ENCODE peak calls at places on chromosomes 6 and 20, in six cellular contexts. K is lower lobe of right lung; V is small intestine; B is fibroblast of the aortic adventitia; M is pancreas; Q is CD8-positive, alpha-beta T cell. C is an unnamed sample.

GRCh38 chr6:53616450-53617357 is 48.9 kb downstream of the KLHL31 start:
- DNase-seq in B (no peak), Q (no peak), M (no peak), K (no peak), V (no peak), C (no peak)

GRCh38 chr6:168583821-168584220 is 142.8 kb downstream of the SMOC2 start:
- DNase-seq in V (no peak), M (no peak), Q (no peak), K (no peak), B (no peak), C (no peak)

GRCh38 chr6:17156112-17156921 is 54.5 kb downstream of the STMND1 start:
- DNase-seq in Q (peak), M (peak), B (peak), K (no peak), V (peak), C (peak)

GRCh38 chr6:91142154-91142553 is 555.3 kb upstream of the MAP3K7 start:
- DNase-seq in K (no peak), Q (no peak), B (no peak), M (no peak), V (no peak), C (no peak)

GRCh38 chr6:147434508-147434907 is 74.0 kb upstream of the SAMD5 start:
- DNase-seq in K (no peak), Q (no peak), V (no peak), M (no peak), B (no peak), C (no peak)

GRCh38 chr6:53440331-53440730 is 91.6 kb upstream of the ELOVL5 start:
- DNase-seq in M (no peak), Q (no peak), K (no peak), V (no peak), B (no peak), C (no peak)

GRCh38 chr6:12483712-12484111 is 193.6 kb downstream of the EDN1 start:
- DNase-seq in B (peak), V (peak), K (no peak), Q (no peak), M (no peak), C (no peak)

GRCh38 chr20:57473246-57474042 is 51.5 kb downstream of the CTCFL start:
- DNase-seq in Q (peak), M (no peak), K (peak), V (no peak), B (no peak), C (no peak)

GRCh38 chr20:51767018-51767866 is 948 bp downstream of the ATP9A start:
- DNase-seq in B (peak), V (peak), K (peak), M (peak), Q (no peak), C (no peak)

GRCh38 chr6:385614-386013 is 5.9 kb upstream of the IRF4 start:
- DNase-seq in Q (no peak), K (no peak), V (no peak), B (no peak), M (no peak), C (no peak)

GRCh38 chr6:158751842-158752424 is 67.2 kb downstream of the EZR start:
- DNase-seq in M (no peak), K (no peak), V (peak), B (no peak), Q (no peak), C (no peak)

GRCh38 chr6:158753826-158754225 is 65.3 kb downstream of the EZR start:
- DNase-seq in M (no peak), Q (no peak), K (no peak), B (no peak), V (no peak), C (no peak)

GRCh38 chr6:158751192-158751591 is 68.0 kb downstream of the EZR start:
- DNase-seq in Q (no peak), B (no peak), M (no peak), V (no peak), K (no peak), C (no peak)

GRCh38 chr6:158754738-158755137 is 64.4 kb downstream of the EZR start:
- DNase-seq in V (no peak), Q (no peak), M (no peak), B (no peak), K (no peak), C (no peak)

DNA sequence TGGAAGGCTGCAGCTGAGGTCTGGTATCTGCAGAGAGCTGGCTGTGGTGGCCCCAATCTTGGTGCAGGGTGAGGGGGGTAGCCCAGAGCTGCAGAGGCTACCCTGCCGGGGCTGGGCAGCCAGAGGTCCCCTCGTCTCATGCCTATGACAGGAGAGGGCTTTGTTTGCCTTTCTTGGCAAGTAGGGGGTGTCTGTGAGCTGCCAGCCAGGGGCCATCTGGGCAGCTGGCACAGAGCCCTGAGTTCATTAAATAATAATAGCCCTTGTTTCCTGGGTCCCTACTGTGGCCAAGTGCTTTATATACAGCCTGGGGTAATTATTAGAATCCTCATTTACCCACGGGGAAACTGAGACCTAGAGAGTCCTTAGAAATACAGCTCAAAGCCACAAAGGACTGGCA is 66.6 kb downstream of the EZR start:
- DNase-seq in M (peak), K (no peak), Q (no peak), B (peak), V (peak), C (no peak)
- H3K4me3 ChIP-seq in M (no peak), K (no peak), Q (no peak), B (no peak), V (no peak), C (no peak)

GRCh38 chr20:38723069-38723981 is 961 bp upstream of the SLC32A1 start:
- DNase-seq in B (no peak), K (no peak), V (no peak), Q (no peak), M (no peak), C (peak)

GRCh38 chr20:38725458-38725958 is 1.2 kb downstream of the SLC32A1 start:
- DNase-seq in V (no peak), B (no peak), M (no peak), K (no peak), Q (no peak), C (no peak)

GRCh38 chr20:38725959-38726848 is 1.9 kb downstream of the SLC32A1 start:
- DNase-seq in V (no peak), K (no peak), Q (peak), M (peak), B (peak), C (no peak)

GRCh38 chr20:38723982-38724602 is at the start of gene SLC32A1:
- DNase-seq in B (no peak), Q (no peak), M (no peak), V (no peak), K (no peak), C (no peak)

DNA sequence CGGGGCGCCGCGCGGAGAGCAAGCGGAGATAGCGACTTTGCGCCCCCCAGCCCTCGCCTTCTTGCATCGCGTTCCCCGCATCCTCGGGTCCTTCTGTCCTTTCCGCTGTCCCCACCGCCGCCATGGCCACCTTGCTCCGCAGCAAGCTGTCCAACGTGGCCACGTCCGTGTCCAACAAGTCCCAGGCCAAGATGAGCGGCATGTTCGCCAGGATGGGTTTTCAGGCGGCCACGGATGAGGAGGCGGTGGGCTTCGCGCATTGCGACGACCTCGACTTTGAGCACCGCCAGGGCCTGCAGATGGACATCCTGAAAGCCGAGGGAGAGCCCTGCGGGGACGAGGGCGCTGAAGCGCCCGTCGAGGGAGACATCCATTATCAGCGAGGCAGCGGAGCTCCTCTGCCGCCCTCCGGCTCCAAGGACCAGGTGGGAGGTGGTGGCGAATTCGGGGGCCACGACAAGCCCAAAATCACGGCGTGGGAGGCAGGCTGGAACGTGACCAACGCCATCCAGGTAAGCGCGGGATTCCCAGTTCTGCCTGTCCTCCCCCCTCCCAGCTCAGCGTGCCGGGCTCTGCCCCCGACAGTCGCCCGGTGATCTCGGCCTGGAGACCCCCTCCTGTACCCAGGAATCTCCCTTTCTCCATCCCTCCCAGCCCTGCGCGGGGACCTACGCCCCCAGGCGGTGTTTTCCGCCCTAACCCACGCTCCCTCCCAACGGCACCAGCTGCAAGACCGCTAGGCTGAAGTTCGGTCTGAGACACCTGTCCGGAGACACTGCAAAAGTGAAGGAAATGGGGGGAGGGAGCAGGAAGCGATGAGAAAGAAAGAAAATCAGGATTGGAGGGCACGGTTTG is 544 bp downstream of the SLC32A1 start:
- DNase-seq in Q (no peak), K (no peak), M (no peak), V (no peak), B (no peak), C (peak)
- H3K4me3 ChIP-seq in Q (no peak), K (no peak), M (no peak), V (no peak), B (no peak), C (peak)

DNA sequence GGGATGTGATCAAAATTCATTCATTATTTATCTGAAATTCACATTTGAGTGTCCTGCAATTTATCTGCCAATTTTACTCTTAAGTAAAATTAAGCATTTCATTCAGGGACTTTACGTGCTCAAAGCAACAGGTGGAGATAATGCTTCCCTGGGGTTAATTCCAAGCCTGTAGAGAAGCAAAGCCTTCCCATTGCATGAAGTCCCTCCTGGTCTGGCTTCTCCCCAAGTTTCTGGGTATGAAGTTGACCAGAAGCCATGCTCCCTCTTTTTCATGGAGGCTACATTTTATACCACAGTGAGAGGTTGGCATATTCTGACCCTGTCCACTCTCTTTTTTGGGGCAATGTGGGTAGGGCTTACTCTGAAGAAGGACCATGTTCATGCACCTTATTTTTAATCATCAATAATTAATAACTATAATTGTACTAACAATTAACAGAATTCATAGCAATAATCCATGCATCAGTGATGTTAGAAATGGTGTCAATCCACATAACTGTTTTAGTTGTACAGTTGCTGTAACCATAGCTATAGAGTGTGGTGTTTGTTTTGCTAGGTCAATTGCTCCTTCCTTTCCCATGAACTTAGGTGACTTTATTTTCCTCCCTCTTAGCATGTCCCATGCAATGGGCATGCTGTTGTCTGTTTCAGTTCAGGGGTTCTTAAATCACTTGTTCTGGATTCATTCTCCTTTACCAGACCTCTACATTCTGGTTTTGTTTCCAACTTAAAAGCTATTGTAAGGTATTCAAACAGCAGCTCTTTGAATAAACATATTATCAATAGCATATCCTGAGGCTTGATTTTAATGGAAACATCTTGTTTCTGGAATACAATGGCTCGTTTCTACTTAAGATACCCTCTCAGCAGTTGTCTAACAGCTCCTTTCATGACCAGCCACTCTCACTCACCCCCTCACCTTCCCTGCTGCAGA is 1.5 kb downstream of the LAMA4 start:
- DNase-seq in Q (no peak), M (no peak), B (peak), K (no peak), V (no peak), C (no peak)
- H3K4me3 ChIP-seq in Q (no peak), M (peak), B (peak), K (peak), V (no peak), C (no peak)

GRCh38 chr6:116611020-116611419 is 5.3 kb upstream of the RSPH4A start:
- DNase-seq in M (no peak), Q (no peak), V (no peak), B (no peak), K (no peak), C (no peak)

GRCh38 chr6:116616757-116617093 is 446 bp downstream of the RSPH4A start:
- DNase-seq in V (no peak), K (no peak), B (no peak), M (no peak), Q (no peak), C (no peak)

DNA sequence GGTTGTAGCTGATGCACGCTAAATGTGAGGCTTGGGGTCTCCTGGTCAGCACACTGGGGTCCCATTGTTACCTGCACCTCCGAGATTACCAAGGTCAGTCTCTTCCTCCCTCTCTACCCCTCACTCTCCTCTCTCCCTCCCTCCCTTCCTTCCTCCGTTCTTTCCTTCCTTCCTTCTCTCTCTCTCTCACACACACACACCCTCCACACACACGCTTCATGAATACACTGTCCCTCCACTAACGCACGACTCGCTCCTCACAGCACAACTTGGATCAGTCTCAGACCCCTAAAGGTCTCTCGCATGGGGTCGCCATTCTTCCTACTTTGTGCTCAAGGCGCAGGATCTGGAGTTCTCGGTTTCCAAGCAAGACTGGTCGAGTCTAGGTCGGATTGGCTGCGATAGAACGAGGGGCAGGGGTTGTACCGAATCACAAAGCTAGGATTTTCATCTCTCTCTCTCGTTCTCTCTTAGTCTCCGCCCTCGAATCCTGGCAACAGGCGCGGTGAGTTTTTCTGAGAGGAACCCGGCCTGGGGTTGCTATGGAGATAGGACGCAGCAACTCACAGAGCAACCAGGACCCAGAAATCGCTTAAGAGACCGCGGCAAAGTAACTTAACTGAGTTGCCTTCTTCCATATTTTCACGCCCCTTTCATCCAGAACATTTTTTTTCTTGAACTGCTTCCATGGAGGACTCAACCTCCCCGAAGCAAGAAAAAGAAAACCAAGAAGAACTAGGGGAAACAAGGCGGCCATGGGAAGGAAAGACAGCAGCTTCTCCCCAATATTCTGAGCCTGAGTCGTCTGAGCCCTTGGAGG is at the start of gene RSPH4A:
- DNase-seq in V (peak), B (peak), M (peak), Q (peak), K (peak), C (peak)
- H3K4me3 ChIP-seq in V (peak), B (peak), M (peak), Q (peak), K (peak), C (peak)

GRCh38 chr20:3168079-3168828 is 5.1 kb downstream of the LZTS3 start:
- DNase-seq in K (peak), B (no peak), V (peak), Q (no peak), M (peak), C (no peak)

GRCh38 chr20:3166913-3167342 is 6.4 kb downstream of the LZTS3 start:
- DNase-seq in K (no peak), B (no peak), M (no peak), Q (no peak), V (no peak), C (no peak)

GRCh38 chr20:3167738-3168078 is 5.6 kb downstream of the LZTS3 start:
- DNase-seq in K (no peak), M (no peak), B (no peak), Q (no peak), V (no peak), C (no peak)

GRCh38 chr20:3171391-3172125 is 1.8 kb downstream of the LZTS3 start:
- DNase-seq in V (no peak), K (no peak), M (no peak), B (no peak), Q (no peak), C (no peak)

GRCh38 chr20:3168829-3169590 is 4.3 kb downstream of the LZTS3 start:
- DNase-seq in Q (no peak), B (no peak), K (no peak), M (no peak), V (no peak), C (no peak)
- H3K4me3 ChIP-seq in Q (no peak), B (no peak), K (peak), M (peak), V (no peak), C (no peak)

GRCh38 chr6:114090626-114091025 is 119.7 kb upstream of the HDAC2 start:
- DNase-seq in K (no peak), M (no peak), Q (no peak), B (no peak), V (no peak), C (no peak)
- H3K4me3 ChIP-seq in K (no peak), M (no peak), Q (no peak), B (no peak), V (no peak), C (no peak)

GRCh38 chr6:51600514-51600913 is 486.9 kb downstream of the PKHD1 start:
- DNase-seq in M (no peak), V (no peak), Q (no peak), K (no peak), B (no peak), C (no peak)
- H3K4me3 ChIP-seq in M (no peak), V (no peak), Q (no peak), K (no peak), B (no peak), C (no peak)

GRCh38 chr6:116497089-116497676 is 14.3 kb upstream of the CALHM5 start:
- DNase-seq in K (no peak), V (no peak), M (no peak), B (no peak), Q (no peak), C (no peak)

GRCh38 chr6:116485786-116486185 is 24.6 kb downstream of the CALHM6 start:
- DNase-seq in V (no peak), M (no peak), Q (no peak), B (peak), K (no peak), C (no peak)

GRCh38 chr6:116492331-116493067 is 18.9 kb upstream of the CALHM5 start:
- DNase-seq in K (no peak), V (no peak), M (no peak), B (peak), Q (no peak), C (no peak)

GRCh38 chr6:116491610-116492330 is 19.7 kb upstream of the CALHM5 start:
- DNase-seq in Q (no peak), V (no peak), M (no peak), K (no peak), B (no peak), C (no peak)
- H3K4me3 ChIP-seq in Q (no peak), V (no peak), M (no peak), K (no peak), B (no peak), C (no peak)

DNA sequence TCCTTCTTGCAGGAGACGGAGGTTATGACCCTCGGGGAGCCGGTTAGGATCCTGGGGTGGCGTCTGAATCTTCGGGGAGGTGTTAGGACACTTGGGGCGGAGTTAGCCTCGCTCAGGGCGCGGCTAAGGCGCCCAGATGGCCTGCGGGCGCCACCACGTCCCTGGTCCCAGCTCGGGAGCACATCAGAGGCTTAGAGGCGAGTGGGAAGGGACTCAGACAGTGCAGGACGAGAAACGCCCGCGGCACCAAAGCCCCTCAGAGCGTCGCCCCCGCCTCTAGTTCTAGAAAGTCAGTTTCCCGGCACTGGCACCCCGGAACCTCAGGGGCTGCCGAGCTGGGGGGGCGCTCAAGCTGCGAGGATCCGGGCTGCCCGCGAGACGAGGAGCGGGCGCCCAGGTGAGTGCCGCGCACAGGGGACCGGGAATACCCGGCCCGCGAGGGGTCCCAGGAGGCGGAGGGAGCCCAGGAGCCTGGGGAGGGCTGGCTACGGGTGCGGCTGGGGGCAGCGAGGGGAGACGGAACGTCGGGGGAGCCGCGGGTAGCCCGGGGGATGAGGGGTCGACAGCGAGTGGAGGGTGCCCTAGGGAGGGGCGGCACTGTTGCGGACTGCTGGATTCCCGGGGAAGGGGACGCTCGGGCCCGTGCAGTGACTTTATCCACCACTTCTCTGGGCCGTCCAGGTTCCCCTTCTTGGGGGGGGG is at the start of gene HCK:
- DNase-seq in V (no peak), K (peak), Q (no peak), B (no peak), M (no peak), C (no peak)
- H3K4me3 ChIP-seq in V (peak), K (peak), Q (peak), B (no peak), M (peak), C (no peak)